ENCODE peak calls at places on chromosome X, in six cellular contexts. M is thoracic aorta, V is left lung, D is DND-41, R is body of pancreas, J is colonic mucosa. N is an unnamed sample.

GRCh38 chrX:102983205-102983604 is 46.1 kb downstream of the RAB40AL start:
- DNase-seq in J (no peak), D (no peak), R (no peak), M (no peak), V (no peak), N (no peak)

GRCh38 chrX:139881572-139881971 is 51.3 kb downstream of the ATP11C start:
- DNase-seq in R (no peak), V (no peak), J (no peak), M (no peak), D (no peak), N (no peak)

GRCh38 chrX:151985955-151986354 is 11.5 kb upstream of the GABRE start:
- DNase-seq in R (no peak), D (no peak), V (no peak), M (no peak), J (peak; percentile 35), N (no peak)

GRCh38 chrX:154294791-154295580 is at the start of gene TEX28:
- DNase-seq in D (no peak), R (no peak), M (no peak), V (no peak), J (no peak), N (no peak)

GRCh38 chrX:13649823-13650222 is 3.1 kb upstream of the TCEANC start:
- DNase-seq in D (no peak), M (no peak), V (no peak), J (no peak), R (no peak), N (no peak)

GRCh38 chrX:47030339-47030738 is 47.9 kb upstream of the RGN start:
- DNase-seq in M (no peak), V (no peak), J (peak; percentile 21), R (no peak), D (peak; percentile 6), N (peak; percentile 26)

GRCh38 chrX:29295987-29296680 is 708.9 kb downstream of the IL1RAPL1 start:
- DNase-seq in J (no peak), M (no peak), R (no peak), V (no peak), D (no peak), N (no peak)

GRCh38 chrX:150959557-150959956 is 23.6 kb upstream of the HMGB3 start:
- DNase-seq in D (no peak), R (no peak), J (no peak), M (no peak), V (no peak), N (no peak)

GRCh38 chrX:71492086-71493065 is 40.5 kb upstream of the OGT start:
- DNase-seq in V (peak; percentile 56), M (no peak), D (no peak), R (peak; percentile 22), J (peak; percentile 38), N (no peak)
- H3K27ac ChIP-seq in V (no peak overlapping the region), M (no peak overlapping the region), D (no peak overlapping the region), R (no peak overlapping the region), J (no peak overlapping the region), N (no peak overlapping the region)

DNA sequence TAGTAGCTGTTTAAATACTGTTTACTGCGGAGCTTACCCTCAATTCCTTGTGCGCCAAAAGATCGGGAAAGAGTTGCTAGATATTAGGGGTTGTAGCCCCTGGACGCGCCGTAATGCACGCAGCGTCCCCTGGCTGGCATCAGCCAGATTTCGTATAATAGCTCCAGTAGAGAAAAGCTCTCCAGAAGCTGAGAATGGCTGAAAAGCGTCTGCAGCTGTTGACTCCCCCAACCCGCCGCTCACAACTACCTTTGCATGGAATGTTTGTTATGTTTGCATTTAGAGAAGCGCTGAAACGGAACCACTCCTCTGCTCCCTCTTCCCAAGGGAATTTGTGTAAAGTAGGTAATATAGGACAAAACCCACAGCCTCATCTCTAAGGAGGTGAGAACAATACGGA is 3.7 kb downstream of the DOCK11 start:
- DNase-seq in M (no peak), R (no peak), V (no peak), J (no peak), D (no peak), N (no peak)
- H3K4me3 ChIP-seq in M (peak overlapping the region; percentile 85), R (no peak overlapping the region), V (no peak overlapping the region), J (no peak overlapping the region), D (no peak overlapping the region), N (no peak overlapping the region)

DNA sequence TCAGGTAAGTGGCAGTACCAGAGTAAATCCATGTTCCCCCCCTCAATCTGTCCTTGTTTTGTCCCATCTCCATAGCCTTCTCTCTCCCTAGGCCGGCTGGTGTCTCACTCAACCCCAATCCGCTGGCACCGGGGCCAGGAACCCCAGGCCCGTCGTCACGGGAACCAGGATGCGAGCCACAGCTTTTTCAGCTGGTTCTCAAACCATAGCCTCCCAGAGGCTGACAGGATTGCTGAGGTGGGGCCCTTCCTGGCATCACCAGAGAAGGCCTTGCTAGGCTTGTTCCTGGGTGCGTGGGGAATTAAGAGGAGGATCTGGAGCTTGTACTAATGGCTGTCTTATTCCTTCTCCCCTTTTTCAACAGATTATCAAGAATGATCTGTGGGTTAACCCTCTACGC is 2.7 kb downstream of the TSPYL2 start:
- DNase-seq in J (no peak), M (no peak), V (no peak), R (no peak), D (no peak), N (no peak)
- H3K27ac ChIP-seq in J (no peak overlapping the region), M (no peak overlapping the region), V (no peak overlapping the region), R (peak overlapping the region; percentile 90), D (no peak overlapping the region), N (no peak overlapping the region)

DNA sequence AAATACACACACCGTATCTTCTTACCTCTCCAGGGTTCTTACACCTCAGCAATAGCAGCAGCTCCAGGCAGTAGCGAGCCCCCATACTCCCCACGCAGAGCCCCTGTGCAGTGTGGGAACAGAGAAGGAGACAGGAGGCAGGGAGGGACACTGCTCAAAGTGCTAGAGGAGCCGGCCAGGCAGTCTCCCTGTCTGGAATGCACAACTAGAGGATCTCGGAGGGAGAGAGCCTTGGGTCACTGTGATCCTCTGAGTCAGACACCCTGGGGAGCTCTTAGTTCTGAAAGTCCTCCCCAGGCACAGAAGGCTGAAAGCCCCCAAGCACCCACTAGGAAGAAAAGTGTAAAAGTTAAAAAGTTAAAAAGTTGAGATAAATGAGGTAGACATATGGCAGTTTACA is 16.0 kb downstream of the AMELX start:
- DNase-seq in M (no peak), J (no peak), R (no peak), D (no peak), V (no peak), N (no peak)
- H3K4me3 ChIP-seq in M (no peak overlapping the region), J (no peak overlapping the region), R (no peak overlapping the region), D (no peak overlapping the region), V (no peak overlapping the region), N (no peak overlapping the region)

GRCh38 chrX:68940601-68941000 is 111.8 kb downstream of the EFNB1 start:
- DNase-seq in R (no peak), D (no peak), V (no peak), J (peak; percentile 15), M (no peak), N (no peak)

GRCh38 chrX:68941385-68941952 is 112.6 kb downstream of the EFNB1 start:
- DNase-seq in V (no peak), M (no peak), R (no peak), D (no peak), J (peak; percentile 19), N (no peak)

GRCh38 chrX:68942797-68943196 is 114.0 kb downstream of the EFNB1 start:
- DNase-seq in D (no peak), R (no peak), J (peak; percentile 16), V (no peak), M (no peak), N (no peak)

GRCh38 chrX:68944211-68944610 is 115.4 kb downstream of the EFNB1 start:
- DNase-seq in M (no peak), R (no peak), D (no peak), J (peak; percentile 10), V (no peak), N (no peak)

DNA sequence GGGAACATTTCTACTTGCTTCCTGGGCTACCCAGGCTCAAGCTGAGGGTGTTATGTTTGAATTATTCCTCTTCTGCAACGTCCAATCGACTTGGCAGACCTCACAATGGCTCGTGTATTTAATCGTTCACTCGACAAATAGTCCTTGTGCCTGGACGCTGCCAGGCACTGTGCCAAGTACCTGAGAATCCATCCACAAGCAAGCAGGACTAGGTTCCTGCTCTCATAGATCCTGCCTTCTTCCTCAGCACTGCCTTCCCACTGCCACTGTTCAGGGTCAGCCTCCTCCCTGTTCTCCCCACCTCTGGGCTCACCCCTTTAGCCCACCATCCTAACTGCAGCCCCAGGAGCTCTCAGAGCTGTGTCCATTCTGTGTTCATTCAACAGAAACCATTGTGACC is 113.3 kb downstream of the EFNB1 start:
- DNase-seq in M (no peak), R (peak; percentile 39), V (no peak), J (peak; percentile 23), D (no peak), N (no peak)
- H3K27ac ChIP-seq in M (no peak overlapping the region), R (no peak overlapping the region), V (no peak overlapping the region), J (no peak overlapping the region), D (no peak overlapping the region), N (no peak overlapping the region)

GRCh38 chrX:101419489-101419888 is 11.5 kb downstream of the HNRNPH2 start:
- DNase-seq in R (no peak), M (no peak), J (peak; percentile 24), V (no peak), D (no peak), N (no peak)
- H3K4me3 ChIP-seq in R (no peak overlapping the region), M (peak overlapping the region; percentile 83), J (no peak overlapping the region), V (peak overlapping the region; percentile 51), D (no peak overlapping the region), N (no peak overlapping the region)